ENCODE peak calls at places on chromosomes 13 and 19, in six cellular contexts. G, U, A, M, K and Z are unnamed samples.
A peak's percentile ranks its signal among the peaks of the same experiment; 100 is the strongest.

GRCh38 chr13:51697181-51697580 is 106.8 kb downstream of the DHRS12 start:
- DNase-seq in G (no peak), U (no peak), A (no peak), M (no peak), K (no peak), Z (peak; percentile 45)

GRCh38 chr19:41957838-41958366 is 1.2 kb downstream of the RABAC1 start:
- DNase-seq in G (peak; percentile 79), U (no peak), A (peak; percentile 65), M (no peak), K (peak; percentile 95), Z (peak; percentile 85)

GRCh38 chr13:79402074-79402635 is 3.9 kb downstream of the RBM26 start:
- DNase-seq in G (no peak), U (no peak), A (no peak), M (no peak), K (no peak), Z (no peak)

GRCh38 chr13:45242070-45242469 is 41.2 kb upstream of the KCTD4 start:
- DNase-seq in G (peak; percentile 52), U (no peak), A (no peak), M (no peak), K (peak; percentile 3), Z (peak; percentile 41)

GRCh38 chr19:43524922-43525835 is 1.8 kb downstream of the ETHE1 start:
- DNase-seq in G (peak; percentile 47), U (no peak), A (peak; percentile 50), M (no peak), K (no peak), Z (peak; percentile 79)

GRCh38 chr19:6135367-6135766 is at the start of gene ACSBG2:
- DNase-seq in G (no peak), U (no peak), A (no peak), M (no peak), K (no peak), Z (no peak)

GRCh38 chr19:50214699-50215543 is 11.5 kb downstream of the MYH14 start:
- DNase-seq in G (no peak), U (no peak), A (no peak), M (no peak), K (no peak), Z (no peak)

GRCh38 chr19:45972081-45972943 is 1.4 kb downstream of the NOVA2 start:
- DNase-seq in G (no peak), U (no peak), A (peak; percentile 30), M (no peak), K (peak; percentile 22), Z (no peak)

GRCh38 chr13:77696006-77696862 is 1.3 kb upstream of the SLAIN1 start:
- DNase-seq in G (no peak), U (no peak), A (peak; percentile 29), M (no peak), K (peak; percentile 11), Z (no peak)

GRCh38 chr13:51243832-51244231 is 21.6 kb downstream of the FAM124A start:
- DNase-seq in G (no peak), U (no peak), A (no peak), M (no peak), K (no peak), Z (no peak)

GRCh38 chr19:10286803-10287737 is at the start of gene ICAM4:
- DNase-seq in G (no peak), U (no peak), A (peak; percentile 44), M (no peak), K (no peak), Z (peak; percentile 30)

GRCh38 chr19:3338541-3339181 is 27.7 kb upstream of the NFIC start:
- DNase-seq in G (no peak), U (peak; percentile 23), A (peak; percentile 82), M (peak; percentile 40), K (no peak), Z (no peak)

GRCh38 chr19:42092350-42092749 is 16.4 kb downstream of the ZNF574 start:
- DNase-seq in G (no peak), U (no peak), A (peak; percentile 46), M (no peak), K (peak; percentile 95), Z (peak; percentile 46)

GRCh38 chr13:97328222-97328790 is 105.7 kb upstream of the RAP2A start:
- DNase-seq in G (peak; percentile 90), U (no peak), A (no peak), M (no peak), K (no peak), Z (peak; percentile 93)

GRCh38 chr13:75636339-75637095 is 387 bp downstream of the LMO7 start:
- DNase-seq in G (peak; percentile 56), U (peak; percentile 16), A (peak; percentile 53), M (peak; percentile 23), K (peak; percentile 61), Z (peak; percentile 61)

GRCh38 chr13:110327036-110327790 is 20.1 kb downstream of the COL4A2 start:
- DNase-seq in G (peak; percentile 55), U (no peak), A (no peak), M (no peak), K (no peak), Z (peak; percentile 45)

GRCh38 chr13:97786510-97786909 is 167.0 kb upstream of the IPO5 start:
- DNase-seq in G (no peak), U (no peak), A (no peak), M (no peak), K (no peak), Z (no peak)

GRCh38 chr13:71864981-71865857 is 1.8 kb downstream of the DACH1 start:
- DNase-seq in G (no peak), U (no peak), A (no peak), M (no peak), K (peak; percentile 35), Z (no peak)

GRCh38 chr13:99414048-99414995 is 87.0 kb upstream of the TM9SF2 start:
- DNase-seq in G (no peak), U (no peak), A (no peak), M (no peak), K (no peak), Z (no peak)

GRCh38 chr13:41694902-41695301 is 237.6 kb downstream of the RGCC start:
- DNase-seq in G (peak; percentile 95), U (no peak), A (no peak), M (no peak), K (no peak), Z (peak; percentile 90)

GRCh38 chr13:75124415-75124814 is 357.6 kb downstream of the TBC1D4 start:
- DNase-seq in G (no peak), U (no peak), A (no peak), M (no peak), K (no peak), Z (no peak)

GRCh38 chr13:31090921-31091624 is 70.6 kb downstream of the HSPH1 start:
- DNase-seq in G (no peak), U (no peak), A (no peak), M (no peak), K (no peak), Z (no peak)

GRCh38 chr19:56360841-56361240 is 32.5 kb downstream of the ZNF582 start:
- DNase-seq in G (no peak), U (no peak), A (no peak), M (no peak), K (no peak), Z (no peak)

GRCh38 chr19:4606181-4606580 is 33.1 kb upstream of the TNFAIP8L1 start:
- DNase-seq in G (no peak), U (no peak), A (no peak), M (no peak), K (no peak), Z (no peak)

GRCh38 chr19:6604906-6605305 is 14.0 kb upstream of the CD70 start:
- DNase-seq in G (no peak), U (no peak), A (no peak), M (no peak), K (no peak), Z (no peak)

GRCh38 chr13:44313674-44314073 is 60.0 kb upstream of the SERP2 start:
- DNase-seq in G (peak; percentile 80), U (no peak), A (no peak), M (no peak), K (peak; percentile 84), Z (peak; percentile 91)

GRCh38 chr13:43232866-43233265 is 209.5 kb downstream of the DNAJC15 start:
- DNase-seq in G (peak; percentile 91), U (no peak), A (no peak), M (no peak), K (no peak), Z (peak; percentile 81)

GRCh38 chr13:99178636-99179035 is 22.0 kb upstream of the UBAC2 start:
- DNase-seq in G (peak; percentile 43), U (no peak), A (peak; percentile 10), M (no peak), K (no peak), Z (no peak)

GRCh38 chr13:114064516-114065140 is 67.8 kb downstream of the RASA3 start:
- DNase-seq in G (peak; percentile 31), U (no peak), A (no peak), M (no peak), K (peak; percentile 46), Z (no peak)

GRCh38 chr13:101397742-101398141 is 18.6 kb downstream of the NALCN start:
- DNase-seq in G (peak; percentile 73), U (no peak), A (no peak), M (no peak), K (peak; percentile 0), Z (peak; percentile 94)

GRCh38 chr13:28464861-28465260 is 30.1 kb downstream of the FLT1 start:
- DNase-seq in G (no peak), U (no peak), A (no peak), M (no peak), K (no peak), Z (no peak)

GRCh38 chr13:84439108-84439507 is 556.8 kb upstream of the SLITRK1 start:
- DNase-seq in G (peak; percentile 58), U (no peak), A (no peak), M (no peak), K (no peak), Z (peak; percentile 73)

GRCh38 chr13:24925318-24926231 is 161.6 kb downstream of the RNF17 start:
- DNase-seq in G (no peak), U (no peak), A (no peak), M (no peak), K (peak; percentile 62), Z (no peak)

GRCh38 chr13:100674848-100675659 is 459 bp upstream of the TMTC4 start:
- DNase-seq in G (peak; percentile 97), U (peak; percentile 99), A (peak; percentile 99), M (peak; percentile 99), K (peak; percentile 91), Z (peak; percentile 97)

GRCh38 chr19:57357406-57357805 is 5.9 kb upstream of the TRAPPC2B start:
- DNase-seq in G (no peak), U (no peak), A (no peak), M (no peak), K (no peak), Z (no peak)

GRCh38 chr19:1491849-1492170 is 829 bp downstream of the REEP6 start:
- DNase-seq in G (no peak), U (no peak), A (no peak), M (no peak), K (no peak), Z (no peak)

GRCh38 chr13:109113427-109113826 is 484.0 kb downstream of the MYO16 start:
- DNase-seq in G (no peak), U (no peak), A (peak; percentile 33), M (no peak), K (no peak), Z (no peak)

GRCh38 chr13:104385409-104385808 is 1319.2 kb upstream of the SLC10A2 start:
- DNase-seq in G (no peak), U (no peak), A (no peak), M (no peak), K (no peak), Z (peak; percentile 4)

GRCh38 chr19:33248954-33249613 is 23.4 kb upstream of the SLC7A10 start:
- DNase-seq in G (no peak), U (no peak), A (no peak), M (no peak), K (peak; percentile 68), Z (peak; percentile 21)